ENCODE peak calls at places on chromosomes 3 and 15, in eight cellular contexts. W is psoas muscle, B is SHP77 treated with DMSO at 0.1 percent for 48 hours, O is stomach, R is AG08396, N is H9, Z is osteoblast, F is occipital lobe. G is an unnamed sample.

GRCh38 chr3:180319461-180319860 is 282.5 kb upstream of the TTC14 start:
- DNase-seq in W (no peak), B (no peak), O (no peak), R (no peak), N (no peak), Z (peak; percentile 54), F (no peak), G (no peak)

GRCh38 chr3:65233561-65233960 is 545.8 kb upstream of the ADAMTS9 start:
- DNase-seq in W (no peak), B (no peak), O (no peak), R (no peak), N (no peak), Z (no peak), F (no peak), G (no peak)

GRCh38 chr15:73900129-73900712 is 26.0 kb upstream of the LOXL1 start:
- DNase-seq in W (no peak), B (no peak), O (no peak), R (no peak), N (no peak), Z (peak; percentile 80), F (no peak), G (no peak)

GRCh38 chr3:178794711-178795110 is 258.5 kb downstream of the KCNMB2 start:
- DNase-seq in W (no peak), B (no peak), O (no peak), R (no peak), N (no peak), Z (no peak), F (no peak), G (no peak)

GRCh38 chr15:26771168-26771916 is 1.5 kb downstream of the GABRB3 start:
- DNase-seq in W (peak; percentile 15), B (peak; percentile 33), O (peak; percentile 35), R (peak; percentile 28), N (peak; percentile 86), Z (peak; percentile 78), F (no peak), G (no peak)

GRCh38 chr3:14721126-14721864 is 46.4 kb downstream of the C3orf20 start:
- DNase-seq in W (no peak), B (no peak), O (no peak), R (no peak), N (no peak), Z (no peak), F (no peak), G (no peak)

GRCh38 chr15:26615927-26616302 is 157.0 kb downstream of the GABRB3 start:
- DNase-seq in W (no peak), B (no peak), O (no peak), R (no peak), N (no peak), Z (no peak), F (no peak), G (no peak)

GRCh38 chr3:153855772-153856171 is 265.4 kb upstream of the ARHGEF26 start:
- DNase-seq in W (no peak), B (no peak), O (no peak), R (no peak), N (peak; percentile 45), Z (no peak), F (no peak), G (peak; percentile 2)

GRCh38 chr3:133953297-133953696 is 57.6 kb upstream of the RAB6B start:
- DNase-seq in W (no peak), B (no peak), O (no peak), R (no peak), N (no peak), Z (no peak), F (no peak), G (no peak)

GRCh38 chr3:72810063-72810462 is 38.2 kb downstream of the SHQ1 start:
- DNase-seq in W (no peak), B (no peak), O (no peak), R (no peak), N (no peak), Z (peak; percentile 76), F (no peak), G (no peak)

GRCh38 chr3:29426302-29427226 is 145.7 kb downstream of the RBMS3 start:
- DNase-seq in W (no peak), B (no peak), O (no peak), R (no peak), N (no peak), Z (no peak), F (no peak), G (no peak)

GRCh38 chr15:72203507-72203837 is 5.9 kb upstream of the GRAMD2A start:
- DNase-seq in W (peak; percentile 64), B (no peak), O (peak; percentile 68), R (peak; percentile 88), N (no peak), Z (peak; percentile 97), F (peak; percentile 90), G (no peak)

GRCh38 chr3:98945006-98945626 is 43.6 kb upstream of the DCBLD2 start:
- DNase-seq in W (no peak), B (no peak), O (no peak), R (no peak), N (no peak), Z (peak; percentile 42), F (no peak), G (no peak)

GRCh38 chr3:143827425-143827824 is 20.8 kb downstream of the SLC9A9 start:
- DNase-seq in W (no peak), B (no peak), O (no peak), R (no peak), N (no peak), Z (no peak), F (no peak), G (no peak)

GRCh38 chr3:25556504-25556903 is 108.2 kb downstream of the TOP2B start:
- DNase-seq in W (no peak), B (no peak), O (no peak), R (no peak), N (no peak), Z (no peak), F (no peak), G (no peak)

GRCh38 chr3:89165636-89166312 is 58.4 kb downstream of the EPHA3 start:
- DNase-seq in W (no peak), B (no peak), O (no peak), R (no peak), N (peak; percentile 58), Z (peak; percentile 35), F (no peak), G (no peak)

GRCh38 chr15:95875141-95875643 is 455.3 kb upstream of the NR2F2 start:
- DNase-seq in W (no peak), B (no peak), O (peak; percentile 38), R (peak; percentile 18), N (no peak), Z (no peak), F (no peak), G (no peak)

GRCh38 chr3:182465301-182466185 is 327.8 kb upstream of the ATP11B start:
- DNase-seq in W (no peak), B (no peak), O (no peak), R (no peak), N (no peak), Z (no peak), F (no peak), G (no peak)

GRCh38 chr3:56421205-56421604 is 47.1 kb downstream of the ERC2 start:
- DNase-seq in W (no peak), B (no peak), O (no peak), R (no peak), N (no peak), Z (no peak), F (no peak), G (no peak)

GRCh38 chr15:32908135-32908801 is 190.5 kb downstream of the GREM1 start:
- DNase-seq in W (no peak), B (no peak), O (no peak), R (peak; percentile 32), N (no peak), Z (no peak), F (no peak), G (no peak)

GRCh38 chr3:123739754-123740153 is 144.4 kb downstream of the MYLK start:
- DNase-seq in W (no peak), B (no peak), O (no peak), R (no peak), N (no peak), Z (no peak), F (no peak), G (no peak)

GRCh38 chr3:196287066-196287404 is 491 bp downstream of the PCYT1A start:
- DNase-seq in W (no peak), B (no peak), O (no peak), R (peak; percentile 37), N (no peak), Z (no peak), F (no peak), G (peak; percentile 77)

GRCh38 chr15:74420193-74420905 is 13.4 kb downstream of the SEMA7A start:
- DNase-seq in W (no peak), B (no peak), O (no peak), R (no peak), N (no peak), Z (peak; percentile 91), F (no peak), G (peak; percentile 93)

GRCh38 chr3:190266915-190267290 is 55.3 kb downstream of the CLDN1 start:
- DNase-seq in W (no peak), B (no peak), O (no peak), R (no peak), N (no peak), Z (no peak), F (no peak), G (peak; percentile 3)

GRCh38 chr3:135896613-135897012 is 68.9 kb upstream of the PPP2R3A start:
- DNase-seq in W (no peak), B (no peak), O (no peak), R (peak; percentile 57), N (no peak), Z (no peak), F (no peak), G (no peak)

GRCh38 chr15:31083394-31083790 is 18.1 kb downstream of the TRPM1 start:
- DNase-seq in W (no peak), B (no peak), O (peak; percentile 76), R (no peak), N (no peak), Z (no peak), F (no peak), G (no peak)

GRCh38 chr3:126837773-126838172 is 133.7 kb downstream of the CHCHD6 start:
- DNase-seq in W (no peak), B (no peak), O (no peak), R (no peak), N (no peak), Z (no peak), F (peak; percentile 5), G (no peak)

GRCh38 chr3:69915726-69916125 is 83.8 kb upstream of the SAMMSON start:
- DNase-seq in W (no peak), B (no peak), O (no peak), R (no peak), N (no peak), Z (no peak), F (no peak), G (no peak)

GRCh38 chr3:101643861-101644613 is 32.9 kb downstream of the ZBTB11 start:
- DNase-seq in W (no peak), B (no peak), O (no peak), R (no peak), N (no peak), Z (no peak), F (peak; percentile 2), G (peak; percentile 4)

GRCh38 chr3:17144665-17144993 is 259.9 kb downstream of the PLCL2 start:
- DNase-seq in W (no peak), B (no peak), O (no peak), R (no peak), N (no peak), Z (no peak), F (no peak), G (no peak)

GRCh38 chr3:99867594-99868437 is 50.2 kb downstream of the CMSS1 start:
- DNase-seq in W (no peak), B (no peak), O (no peak), R (no peak), N (no peak), Z (no peak), F (no peak), G (no peak)

GRCh38 chr3:160130950-160131349 is 94.3 kb upstream of the C3orf80 start:
- DNase-seq in W (no peak), B (no peak), O (no peak), R (no peak), N (no peak), Z (no peak), F (no peak), G (no peak)